ENCODE peak calls at places on chromosomes 6 and 20, in nine cellular contexts. M, H, I, F, R, Q, W, Y and J are unnamed samples.

GRCh38 chr20:45629496-45630100 is at the start of gene WFDC10A:
- DNase-seq in M (no peak), H (peak), I (peak), F (no peak), R (peak), Q (peak), W (no peak), Y (peak), J (peak)

GRCh38 chr6:159306134-159306537 is 136.9 kb downstream of the FNDC1 start:
- DNase-seq in M (no peak), H (no peak), I (no peak), F (no peak), R (no peak), Q (no peak), W (no peak), Y (no peak), J (no peak)

GRCh38 chr6:158663465-158664167 is 13.8 kb downstream of the SYTL3 start:
- DNase-seq in M (no peak), H (no peak), I (peak), F (no peak), R (no peak), Q (no peak), W (no peak), Y (no peak), J (no peak)

GRCh38 chr6:114218831-114219230 is 124.0 kb downstream of the HS3ST5 start:
- DNase-seq in M (no peak), H (no peak), I (no peak), F (no peak), R (no peak), Q (no peak), W (no peak), Y (no peak), J (no peak)

GRCh38 chr6:41453232-41453631 is 92.9 kb upstream of the FOXP4 start:
- DNase-seq in M (no peak), H (no peak), I (no peak), F (no peak), R (no peak), Q (no peak), W (no peak), Y (no peak), J (no peak)

GRCh38 chr6:121965739-121966138 is 433.7 kb upstream of the HSF2 start:
- DNase-seq in M (no peak), H (no peak), I (no peak), F (no peak), R (no peak), Q (no peak), W (no peak), Y (no peak), J (no peak)

GRCh38 chr6:132780770-132781371 is 17.6 kb downstream of the SLC18B1 start:
- DNase-seq in M (no peak), H (no peak), I (peak), F (no peak), R (peak), Q (no peak), W (no peak), Y (peak), J (no peak)

GRCh38 chr20:4573564-4574355 is 147.9 kb upstream of the PRND start:
- DNase-seq in M (peak), H (no peak), I (no peak), F (no peak), R (no peak), Q (no peak), W (no peak), Y (peak), J (no peak)

GRCh38 chr6:14638932-14639875 is 521.6 kb downstream of the CD83 start:
- DNase-seq in M (no peak), H (no peak), I (no peak), F (no peak), R (peak), Q (peak), W (no peak), Y (no peak), J (no peak)

GRCh38 chr6:153096792-153097191 is 34.3 kb downstream of the RGS17 start:
- DNase-seq in M (no peak), H (no peak), I (no peak), F (no peak), R (no peak), Q (no peak), W (no peak), Y (no peak), J (no peak)

GRCh38 chr6:158782432-158783166 is 36.6 kb downstream of the EZR start:
- DNase-seq in M (no peak), H (no peak), I (no peak), F (no peak), R (no peak), Q (no peak), W (no peak), Y (no peak), J (no peak)

GRCh38 chr6:28589952-28590340 is 64.3 kb downstream of the GPX5 start:
- DNase-seq in M (no peak), H (no peak), I (no peak), F (no peak), R (no peak), Q (no peak), W (no peak), Y (no peak), J (no peak)

GRCh38 chr20:772806-773205 is 4.5 kb upstream of the SLC52A3 start:
- DNase-seq in M (no peak), H (no peak), I (peak), F (no peak), R (no peak), Q (no peak), W (no peak), Y (no peak), J (no peak)

GRCh38 chr6:142846883-142847287 is 98.1 kb downstream of the HIVEP2 start:
- DNase-seq in M (peak), H (no peak), I (no peak), F (no peak), R (no peak), Q (peak), W (no peak), Y (peak), J (peak)

GRCh38 chr6:25041676-25042598 is 106.2 kb upstream of the RIPOR2 start:
- DNase-seq in M (no peak), H (no peak), I (no peak), F (peak), R (peak), Q (no peak), W (no peak), Y (no peak), J (no peak)

GRCh38 chr6:70657706-70658105 is 10.0 kb upstream of the SMAP1 start:
- DNase-seq in M (no peak), H (no peak), I (no peak), F (no peak), R (no peak), Q (no peak), W (no peak), Y (no peak), J (no peak)

GRCh38 chr6:14017626-14018475 is 93.1 kb downstream of the RNF182 start:
- DNase-seq in M (no peak), H (no peak), I (no peak), F (no peak), R (no peak), Q (no peak), W (no peak), Y (no peak), J (no peak)

GRCh38 chr20:46348972-46349741 is 40.9 kb upstream of the CDH22 start:
- DNase-seq in M (no peak), H (no peak), I (peak), F (peak), R (peak), Q (peak), W (no peak), Y (peak), J (no peak)

GRCh38 chr20:45919951-45920794 is 8.2 kb upstream of the PLTP start:
- DNase-seq in M (no peak), H (no peak), I (no peak), F (no peak), R (no peak), Q (no peak), W (no peak), Y (no peak), J (no peak)

GRCh38 chr6:107563694-107564093 is 73.8 kb downstream of the SOBP start:
- DNase-seq in M (no peak), H (no peak), I (no peak), F (no peak), R (no peak), Q (no peak), W (no peak), Y (no peak), J (no peak)

GRCh38 chr6:109922851-109923250 is 55.3 kb upstream of the GPR6 start:
- DNase-seq in M (no peak), H (no peak), I (no peak), F (no peak), R (no peak), Q (no peak), W (no peak), Y (no peak), J (no peak)